ENCODE peak calls at places on chromosomes 4 and X, in ten cellular contexts. Q is kidney epithelial cell; X is HFF-Myc; B is AG09309; E is lung; Z is PC-3; I is caudate nucleus; P is activated T-helper 1 cell treated with anti-CD3 and anti-CD28 coated beads, Interleukin-2, amount 50 U/mL, for 16 hours; A is endothelial cell; L is thoracic aorta. O is an unnamed sample.

GRCh38 chrX:154074199-154074598 is 23.3 kb downstream of the MECP2 start:
- DNase-seq in Q (peak), X (no peak), B (peak), E (no peak), Z (peak), I (no peak), P (no peak), A (no peak), L (no peak), O (no peak)

GRCh38 chr4:150136481-150136880 is 58.2 kb downstream of the DCLK2 start:
- DNase-seq in Q (no peak), X (no peak), B (no peak), E (no peak), Z (no peak), I (no peak), P (no peak), A (no peak), L (no peak), O (no peak)

GRCh38 chr4:57065730-57066482 is 44.3 kb downstream of the IGFBP7 start:
- DNase-seq in Q (no peak), X (no peak), B (no peak), E (no peak), Z (no peak), I (no peak), P (no peak), A (no peak), L (no peak), O (no peak)

GRCh38 chr4:189664693-189665250 is 275.9 kb upstream of the FRG1 start:
- DNase-seq in Q (no peak), X (no peak), B (no peak), E (no peak), Z (no peak), I (no peak), P (no peak), A (no peak), L (no peak), O (no peak)

GRCh38 chrX:40646489-40647306 is 663 bp downstream of the CXorf38 start:
- DNase-seq in Q (no peak), X (no peak), B (no peak), E (peak), Z (peak), I (no peak), P (no peak), A (peak), L (no peak), O (peak)

GRCh38 chr4:8355864-8356565 is 84.5 kb downstream of the ACOX3 start:
- DNase-seq in Q (no peak), X (no peak), B (no peak), E (no peak), Z (no peak), I (no peak), P (no peak), A (no peak), L (no peak), O (no peak)

GRCh38 chrX:47992093-47992375 is 11.8 kb downstream of the ZNF182 start:
- DNase-seq in Q (no peak), X (no peak), B (no peak), E (no peak), Z (no peak), I (no peak), P (no peak), A (no peak), L (no peak), O (no peak)

GRCh38 chr4:37244583-37245390 is at the start of gene NWD2:
- DNase-seq in Q (no peak), X (no peak), B (no peak), E (no peak), Z (no peak), I (no peak), P (no peak), A (peak), L (no peak), O (no peak)

GRCh38 chr4:131091896-131092295 is 1995.9 kb downstream of the C4orf33 start:
- DNase-seq in Q (peak), X (peak), B (no peak), E (no peak), Z (peak), I (no peak), P (no peak), A (no peak), L (no peak), O (no peak)

GRCh38 chr4:126687655-126688358 is 945.0 kb upstream of the INTU start:
- DNase-seq in Q (no peak), X (no peak), B (no peak), E (no peak), Z (no peak), I (no peak), P (no peak), A (no peak), L (no peak), O (no peak)

GRCh38 chr4:122705035-122705434 is 27.5 kb upstream of the BBS12 start:
- DNase-seq in Q (no peak), X (no peak), B (no peak), E (no peak), Z (no peak), I (no peak), P (no peak), A (no peak), L (no peak), O (no peak)

GRCh38 chrX:115642304-115642703 is 81.3 kb downstream of the PLS3 start:
- DNase-seq in Q (no peak), X (no peak), B (no peak), E (no peak), Z (no peak), I (no peak), P (no peak), A (peak), L (no peak), O (no peak)

GRCh38 chr4:79241846-79242245 is 84.0 kb downstream of the NAA11 start:
- DNase-seq in Q (peak), X (no peak), B (no peak), E (no peak), Z (peak), I (no peak), P (no peak), A (no peak), L (no peak), O (no peak)

GRCh38 chr4:138542191-138542771 is 300.1 kb upstream of the SLC7A11 start:
- DNase-seq in Q (no peak), X (no peak), B (no peak), E (no peak), Z (peak), I (no peak), P (no peak), A (no peak), L (no peak), O (no peak)

GRCh38 chrX:69229436-69229835 is 64.2 kb upstream of the PJA1 start:
- DNase-seq in Q (peak), X (no peak), B (peak), E (no peak), Z (peak), I (no peak), P (no peak), A (no peak), L (no peak), O (no peak)

GRCh38 chr4:2217726-2218125 is 24.2 kb downstream of the HAUS3 start:
- DNase-seq in Q (peak), X (peak), B (no peak), E (no peak), Z (peak), I (no peak), P (no peak), A (no peak), L (no peak), O (no peak)

GRCh38 chr4:24514808-24515207 is 69.5 kb downstream of the DHX15 start:
- DNase-seq in Q (no peak), X (no peak), B (no peak), E (no peak), Z (peak), I (no peak), P (no peak), A (no peak), L (no peak), O (no peak)

GRCh38 chrX:130770615-130771014 is 132.4 kb downstream of the ENOX2 start:
- DNase-seq in Q (peak), X (peak), B (peak), E (no peak), Z (peak), I (no peak), P (no peak), A (no peak), L (no peak), O (no peak)

GRCh38 chr4:15944895-15945294 is 6.4 kb upstream of the FGFBP1 start:
- DNase-seq in Q (no peak), X (no peak), B (no peak), E (no peak), Z (no peak), I (no peak), P (no peak), A (no peak), L (no peak), O (no peak)

GRCh38 chr4:92136434-92136833 is 167.3 kb upstream of the GRID2 start:
- DNase-seq in Q (no peak), X (no peak), B (no peak), E (no peak), Z (no peak), I (no peak), P (no peak), A (no peak), L (no peak), O (no peak)

GRCh38 chr4:147822128-147822527 is 90.2 kb downstream of the ARHGAP10 start:
- DNase-seq in Q (no peak), X (no peak), B (peak), E (peak), Z (no peak), I (no peak), P (no peak), A (no peak), L (no peak), O (peak)

GRCh38 chr4:181085584-181085983 is 1157.6 kb upstream of the TENM3 start:
- DNase-seq in Q (no peak), X (no peak), B (no peak), E (no peak), Z (no peak), I (no peak), P (no peak), A (no peak), L (no peak), O (no peak)

GRCh38 chr4:2497931-2498330 is 29.0 kb downstream of the RNF4 start:
- DNase-seq in Q (no peak), X (no peak), B (no peak), E (no peak), Z (no peak), I (no peak), P (no peak), A (no peak), L (no peak), O (no peak)

GRCh38 chr4:140130677-140131076 is 23.3 kb downstream of the MAML3 start:
- DNase-seq in Q (no peak), X (no peak), B (no peak), E (no peak), Z (peak), I (no peak), P (no peak), A (no peak), L (no peak), O (no peak)

GRCh38 chr4:141179474-141180026 is 41.1 kb upstream of the ZNF330 start:
- DNase-seq in Q (no peak), X (no peak), B (no peak), E (no peak), Z (no peak), I (no peak), P (no peak), A (no peak), L (no peak), O (no peak)

GRCh38 chr4:157713342-157713741 is 459.5 kb downstream of the GASK1B start:
- DNase-seq in Q (peak), X (no peak), B (no peak), E (no peak), Z (peak), I (no peak), P (no peak), A (no peak), L (no peak), O (no peak)

GRCh38 chr4:88991746-88992145 is 65.2 kb downstream of the FAM13A start:
- DNase-seq in Q (no peak), X (no peak), B (no peak), E (no peak), Z (peak), I (no peak), P (no peak), A (no peak), L (no peak), O (no peak)

GRCh38 chrX:153687121-153688039 is at the start of gene SLC6A8:
- DNase-seq in Q (no peak), X (no peak), B (no peak), E (peak), Z (peak), I (peak), P (no peak), A (peak), L (no peak), O (peak)

O was measured in pancreas.